ENCODE peak calls at places on chromosomes 7 and 10, in ten cellular contexts. One of them, this sample, is unnamed.

GRCh38 chr10:133257489-133258065 is 19.1 kb downstream of the ADAM8 start:
- DNase-seq in AG04449: no peak
- DNase-seq in EL: no peak
- DNase-seq in lung: peak; percentile 80
- DNase-seq in activated CD4-positive, alpha-beta T cell treated with anti-CD3 and anti-CD28 coated beads, Interleukin-2, amount 10 ng/mL, durations not matched to agents 7 days and 5 days: peak; percentile 35
- DNase-seq in HEK293T: peak; percentile 54
- DNase-seq in A172: no peak
- DNase-seq in putamen: no peak
- DNase-seq in NCI-H1930: peak; percentile 33
- DNase-seq in stimulated activated CD4-positive, alpha-beta T cell treated with anti-CD3 and anti-CD28 coated beads, Interleukin-2, amount 100 ng/mL, for 48 hours: no peak
- DNase-seq in this sample: no peak

GRCh38 chr7:44396931-44397525 is 71.6 kb upstream of the CAMK2B start:
- DNase-seq in lung: no peak
- DNase-seq in HEK293T: no peak
- DNase-seq in activated CD4-positive, alpha-beta T cell treated with anti-CD3 and anti-CD28 coated beads, Interleukin-2, amount 10 ng/mL, durations not matched to agents 7 days and 5 days: no peak
- DNase-seq in EL: peak; percentile 24
- DNase-seq in A172: no peak
- DNase-seq in stimulated activated CD4-positive, alpha-beta T cell treated with anti-CD3 and anti-CD28 coated beads, Interleukin-2, amount 100 ng/mL, for 48 hours: no peak
- DNase-seq in putamen: no peak
- DNase-seq in NCI-H1930: no peak
- DNase-seq in AG04449: no peak
- DNase-seq in this sample: peak; percentile 55

GRCh38 chr10:123759496-123760070 is 93.4 kb downstream of the GPR26 start:
- DNase-seq in lung: no peak
- DNase-seq in AG04449: no peak
- DNase-seq in NCI-H1930: no peak
- DNase-seq in HEK293T: no peak
- DNase-seq in A172: no peak
- DNase-seq in EL: no peak
- DNase-seq in stimulated activated CD4-positive, alpha-beta T cell treated with anti-CD3 and anti-CD28 coated beads, Interleukin-2, amount 100 ng/mL, for 48 hours: no peak
- DNase-seq in activated CD4-positive, alpha-beta T cell treated with anti-CD3 and anti-CD28 coated beads, Interleukin-2, amount 10 ng/mL, durations not matched to agents 7 days and 5 days: no peak
- DNase-seq in putamen: peak; percentile 12
- DNase-seq in this sample: no peak

GRCh38 chr10:132335189-132336063 is 3.4 kb downstream of the LRRC27 start:
- DNase-seq in A172: peak; percentile 67
- DNase-seq in putamen: no peak
- DNase-seq in activated CD4-positive, alpha-beta T cell treated with anti-CD3 and anti-CD28 coated beads, Interleukin-2, amount 10 ng/mL, durations not matched to agents 7 days and 5 days: no peak
- DNase-seq in lung: peak; percentile 83
- DNase-seq in HEK293T: peak; percentile 88
- DNase-seq in EL: no peak
- DNase-seq in NCI-H1930: no peak
- DNase-seq in stimulated activated CD4-positive, alpha-beta T cell treated with anti-CD3 and anti-CD28 coated beads, Interleukin-2, amount 100 ng/mL, for 48 hours: no peak
- DNase-seq in AG04449: no peak
- DNase-seq in this sample: no peak

GRCh38 chr10:3525832-3526449 is 259.1 kb downstream of the KLF6 start:
- DNase-seq in putamen: no peak
- DNase-seq in EL: peak; percentile 96
- DNase-seq in NCI-H1930: no peak
- DNase-seq in activated CD4-positive, alpha-beta T cell treated with anti-CD3 and anti-CD28 coated beads, Interleukin-2, amount 10 ng/mL, durations not matched to agents 7 days and 5 days: no peak
- DNase-seq in A172: peak; percentile 95
- DNase-seq in lung: no peak
- DNase-seq in stimulated activated CD4-positive, alpha-beta T cell treated with anti-CD3 and anti-CD28 coated beads, Interleukin-2, amount 100 ng/mL, for 48 hours: no peak
- DNase-seq in HEK293T: peak; percentile 50
- DNase-seq in AG04449: peak; percentile 92
- DNase-seq in this sample: peak; percentile 60

GRCh38 chr7:139618482-139619366 is 95.2 kb downstream of the CLEC2L start:
- DNase-seq in NCI-H1930: no peak
- DNase-seq in AG04449: no peak
- DNase-seq in putamen: no peak
- DNase-seq in lung: peak; percentile 41
- DNase-seq in A172: peak; percentile 24
- DNase-seq in EL: peak; percentile 54
- DNase-seq in HEK293T: peak; percentile 63
- DNase-seq in stimulated activated CD4-positive, alpha-beta T cell treated with anti-CD3 and anti-CD28 coated beads, Interleukin-2, amount 100 ng/mL, for 48 hours: peak; percentile 47
- DNase-seq in activated CD4-positive, alpha-beta T cell treated with anti-CD3 and anti-CD28 coated beads, Interleukin-2, amount 10 ng/mL, durations not matched to agents 7 days and 5 days: peak; percentile 64
- DNase-seq in this sample: no peak

GRCh38 chr10:60576130-60577069 is 186.7 kb upstream of the ANK3 start:
- DNase-seq in A172: no peak
- DNase-seq in activated CD4-positive, alpha-beta T cell treated with anti-CD3 and anti-CD28 coated beads, Interleukin-2, amount 10 ng/mL, durations not matched to agents 7 days and 5 days: no peak
- DNase-seq in putamen: no peak
- DNase-seq in EL: no peak
- DNase-seq in lung: no peak
- DNase-seq in AG04449: no peak
- DNase-seq in HEK293T: no peak
- DNase-seq in NCI-H1930: no peak
- DNase-seq in stimulated activated CD4-positive, alpha-beta T cell treated with anti-CD3 and anti-CD28 coated beads, Interleukin-2, amount 100 ng/mL, for 48 hours: no peak
- DNase-seq in this sample: no peak

GRCh38 chr7:22630069-22630468 is 96.9 kb upstream of the IL6 start:
- DNase-seq in EL: no peak
- DNase-seq in AG04449: no peak
- DNase-seq in NCI-H1930: no peak
- DNase-seq in activated CD4-positive, alpha-beta T cell treated with anti-CD3 and anti-CD28 coated beads, Interleukin-2, amount 10 ng/mL, durations not matched to agents 7 days and 5 days: no peak
- DNase-seq in stimulated activated CD4-positive, alpha-beta T cell treated with anti-CD3 and anti-CD28 coated beads, Interleukin-2, amount 100 ng/mL, for 48 hours: no peak
- DNase-seq in putamen: no peak
- DNase-seq in HEK293T: no peak
- DNase-seq in A172: no peak
- DNase-seq in lung: no peak
- DNase-seq in this sample: no peak

GRCh38 chr10:127046975-127047877 is 142.0 kb downstream of the DOCK1 start:
- DNase-seq in EL: peak; percentile 37
- DNase-seq in lung: no peak
- DNase-seq in A172: no peak
- DNase-seq in putamen: no peak
- DNase-seq in NCI-H1930: no peak
- DNase-seq in HEK293T: no peak
- DNase-seq in stimulated activated CD4-positive, alpha-beta T cell treated with anti-CD3 and anti-CD28 coated beads, Interleukin-2, amount 100 ng/mL, for 48 hours: no peak
- DNase-seq in AG04449: no peak
- DNase-seq in activated CD4-positive, alpha-beta T cell treated with anti-CD3 and anti-CD28 coated beads, Interleukin-2, amount 10 ng/mL, durations not matched to agents 7 days and 5 days: no peak
- DNase-seq in this sample: no peak

GRCh38 chr10:127619550-127619949 is 70.4 kb downstream of the NPS start:
- DNase-seq in stimulated activated CD4-positive, alpha-beta T cell treated with anti-CD3 and anti-CD28 coated beads, Interleukin-2, amount 100 ng/mL, for 48 hours: no peak
- DNase-seq in lung: no peak
- DNase-seq in NCI-H1930: no peak
- DNase-seq in putamen: peak; percentile 99
- DNase-seq in A172: no peak
- DNase-seq in AG04449: no peak
- DNase-seq in EL: no peak
- DNase-seq in activated CD4-positive, alpha-beta T cell treated with anti-CD3 and anti-CD28 coated beads, Interleukin-2, amount 10 ng/mL, durations not matched to agents 7 days and 5 days: no peak
- DNase-seq in HEK293T: no peak
- DNase-seq in this sample: no peak

GRCh38 chr7:55021053-55021452 is 2.2 kb downstream of the EGFR start:
- DNase-seq in HEK293T: no peak
- DNase-seq in putamen: no peak
- DNase-seq in A172: no peak
- DNase-seq in lung: no peak
- DNase-seq in EL: no peak
- DNase-seq in stimulated activated CD4-positive, alpha-beta T cell treated with anti-CD3 and anti-CD28 coated beads, Interleukin-2, amount 100 ng/mL, for 48 hours: no peak
- DNase-seq in NCI-H1930: no peak
- DNase-seq in AG04449: no peak
- DNase-seq in activated CD4-positive, alpha-beta T cell treated with anti-CD3 and anti-CD28 coated beads, Interleukin-2, amount 10 ng/mL, durations not matched to agents 7 days and 5 days: no peak
- DNase-seq in this sample: no peak

GRCh38 chr10:80477813-80478212 is 23.7 kb downstream of the TSPAN14 start:
- DNase-seq in lung: no peak
- DNase-seq in AG04449: no peak
- DNase-seq in EL: peak; percentile 89
- DNase-seq in A172: peak; percentile 96
- DNase-seq in putamen: no peak
- DNase-seq in NCI-H1930: no peak
- DNase-seq in activated CD4-positive, alpha-beta T cell treated with anti-CD3 and anti-CD28 coated beads, Interleukin-2, amount 10 ng/mL, durations not matched to agents 7 days and 5 days: no peak
- DNase-seq in HEK293T: no peak
- DNase-seq in stimulated activated CD4-positive, alpha-beta T cell treated with anti-CD3 and anti-CD28 coated beads, Interleukin-2, amount 100 ng/mL, for 48 hours: no peak
- DNase-seq in this sample: peak; percentile 5

GRCh38 chr7:47967123-47967522 is 12.3 kb downstream of the HUS1 start:
- DNase-seq in NCI-H1930: no peak
- DNase-seq in AG04449: no peak
- DNase-seq in EL: no peak
- DNase-seq in A172: no peak
- DNase-seq in stimulated activated CD4-positive, alpha-beta T cell treated with anti-CD3 and anti-CD28 coated beads, Interleukin-2, amount 100 ng/mL, for 48 hours: no peak
- DNase-seq in activated CD4-positive, alpha-beta T cell treated with anti-CD3 and anti-CD28 coated beads, Interleukin-2, amount 10 ng/mL, durations not matched to agents 7 days and 5 days: no peak
- DNase-seq in putamen: no peak
- DNase-seq in HEK293T: no peak
- DNase-seq in lung: no peak
- DNase-seq in this sample: no peak

GRCh38 chr7:69624431-69624830 is 26.2 kb downstream of the AUTS2 start:
- DNase-seq in AG04449: no peak
- DNase-seq in lung: no peak
- DNase-seq in HEK293T: no peak
- DNase-seq in putamen: no peak
- DNase-seq in A172: no peak
- DNase-seq in EL: no peak
- DNase-seq in activated CD4-positive, alpha-beta T cell treated with anti-CD3 and anti-CD28 coated beads, Interleukin-2, amount 10 ng/mL, durations not matched to agents 7 days and 5 days: no peak
- DNase-seq in stimulated activated CD4-positive, alpha-beta T cell treated with anti-CD3 and anti-CD28 coated beads, Interleukin-2, amount 100 ng/mL, for 48 hours: no peak
- DNase-seq in NCI-H1930: no peak
- DNase-seq in this sample: no peak

GRCh38 chr7:137844690-137845425 is 1.9 kb downstream of the DGKI start:
- DNase-seq in lung: no peak
- DNase-seq in AG04449: no peak
- DNase-seq in HEK293T: no peak
- DNase-seq in activated CD4-positive, alpha-beta T cell treated with anti-CD3 and anti-CD28 coated beads, Interleukin-2, amount 10 ng/mL, durations not matched to agents 7 days and 5 days: no peak
- DNase-seq in putamen: peak; percentile 62
- DNase-seq in stimulated activated CD4-positive, alpha-beta T cell treated with anti-CD3 and anti-CD28 coated beads, Interleukin-2, amount 100 ng/mL, for 48 hours: no peak
- DNase-seq in EL: no peak
- DNase-seq in NCI-H1930: no peak
- DNase-seq in A172: no peak
- DNase-seq in this sample: no peak

GRCh38 chr7:111439977-111440376 is 122.3 kb downstream of the IMMP2L start:
- DNase-seq in putamen: no peak
- DNase-seq in AG04449: no peak
- DNase-seq in activated CD4-positive, alpha-beta T cell treated with anti-CD3 and anti-CD28 coated beads, Interleukin-2, amount 10 ng/mL, durations not matched to agents 7 days and 5 days: no peak
- DNase-seq in NCI-H1930: no peak
- DNase-seq in stimulated activated CD4-positive, alpha-beta T cell treated with anti-CD3 and anti-CD28 coated beads, Interleukin-2, amount 100 ng/mL, for 48 hours: no peak
- DNase-seq in lung: no peak
- DNase-seq in EL: peak; percentile 27
- DNase-seq in HEK293T: no peak
- DNase-seq in A172: no peak
- DNase-seq in this sample: no peak

GRCh38 chr7:94059747-94060146 is 55.6 kb upstream of the BET1 start:
- DNase-seq in AG04449: peak; percentile 68
- DNase-seq in putamen: no peak
- DNase-seq in stimulated activated CD4-positive, alpha-beta T cell treated with anti-CD3 and anti-CD28 coated beads, Interleukin-2, amount 100 ng/mL, for 48 hours: no peak
- DNase-seq in NCI-H1930: no peak
- DNase-seq in A172: no peak
- DNase-seq in lung: no peak
- DNase-seq in activated CD4-positive, alpha-beta T cell treated with anti-CD3 and anti-CD28 coated beads, Interleukin-2, amount 10 ng/mL, durations not matched to agents 7 days and 5 days: no peak
- DNase-seq in HEK293T: no peak
- DNase-seq in EL: no peak
- DNase-seq in this sample: no peak

GRCh38 chr10:132832186-132832983 is 46.4 kb upstream of the NKX6-2 start:
- DNase-seq in EL: no peak
- DNase-seq in lung: peak; percentile 22
- DNase-seq in HEK293T: no peak
- DNase-seq in stimulated activated CD4-positive, alpha-beta T cell treated with anti-CD3 and anti-CD28 coated beads, Interleukin-2, amount 100 ng/mL, for 48 hours: no peak
- DNase-seq in activated CD4-positive, alpha-beta T cell treated with anti-CD3 and anti-CD28 coated beads, Interleukin-2, amount 10 ng/mL, durations not matched to agents 7 days and 5 days: no peak
- DNase-seq in putamen: no peak
- DNase-seq in AG04449: no peak
- DNase-seq in A172: no peak
- DNase-seq in NCI-H1930: no peak
- DNase-seq in this sample: peak; percentile 71

GRCh38 chr7:108561047-108561619 is 8.4 kb downstream of the THAP5 start:
- DNase-seq in AG04449: no peak
- DNase-seq in A172: no peak
- DNase-seq in HEK293T: no peak
- DNase-seq in stimulated activated CD4-positive, alpha-beta T cell treated with anti-CD3 and anti-CD28 coated beads, Interleukin-2, amount 100 ng/mL, for 48 hours: no peak
- DNase-seq in EL: peak; percentile 25
- DNase-seq in activated CD4-positive, alpha-beta T cell treated with anti-CD3 and anti-CD28 coated beads, Interleukin-2, amount 10 ng/mL, durations not matched to agents 7 days and 5 days: no peak
- DNase-seq in putamen: no peak
- DNase-seq in lung: no peak
- DNase-seq in NCI-H1930: no peak
- DNase-seq in this sample: no peak

GRCh38 chr7:130894146-130895005 is 160.4 kb upstream of the KLF14 start:
- DNase-seq in EL: peak; percentile 68
- DNase-seq in putamen: no peak
- DNase-seq in activated CD4-positive, alpha-beta T cell treated with anti-CD3 and anti-CD28 coated beads, Interleukin-2, amount 10 ng/mL, durations not matched to agents 7 days and 5 days: no peak
- DNase-seq in NCI-H1930: no peak
- DNase-seq in A172: peak; percentile 94
- DNase-seq in lung: peak; percentile 91
- DNase-seq in stimulated activated CD4-positive, alpha-beta T cell treated with anti-CD3 and anti-CD28 coated beads, Interleukin-2, amount 100 ng/mL, for 48 hours: no peak
- DNase-seq in AG04449: no peak
- DNase-seq in HEK293T: no peak
- DNase-seq in this sample: no peak

GRCh38 chr7:32648408-32649156 is 153.3 kb downstream of the AVL9 start:
- DNase-seq in lung: no peak
- DNase-seq in EL: no peak
- DNase-seq in stimulated activated CD4-positive, alpha-beta T cell treated with anti-CD3 and anti-CD28 coated beads, Interleukin-2, amount 100 ng/mL, for 48 hours: no peak
- DNase-seq in NCI-H1930: no peak
- DNase-seq in HEK293T: no peak
- DNase-seq in A172: no peak
- DNase-seq in AG04449: no peak
- DNase-seq in putamen: no peak
- DNase-seq in activated CD4-positive, alpha-beta T cell treated with anti-CD3 and anti-CD28 coated beads, Interleukin-2, amount 10 ng/mL, durations not matched to agents 7 days and 5 days: no peak
- DNase-seq in this sample: no peak

GRCh38 chr7:105787071-105787470 is 89.3 kb downstream of the ATXN7L1 start:
- DNase-seq in NCI-H1930: no peak
- DNase-seq in AG04449: no peak
- DNase-seq in activated CD4-positive, alpha-beta T cell treated with anti-CD3 and anti-CD28 coated beads, Interleukin-2, amount 10 ng/mL, durations not matched to agents 7 days and 5 days: no peak
- DNase-seq in EL: peak; percentile 30
- DNase-seq in lung: no peak
- DNase-seq in HEK293T: no peak
- DNase-seq in putamen: no peak
- DNase-seq in A172: no peak
- DNase-seq in stimulated activated CD4-positive, alpha-beta T cell treated with anti-CD3 and anti-CD28 coated beads, Interleukin-2, amount 100 ng/mL, for 48 hours: no peak
- DNase-seq in this sample: peak; percentile 20

GRCh38 chr7:34165466-34165865 is 260.1 kb downstream of the BMPER start:
- DNase-seq in HEK293T: no peak
- DNase-seq in EL: no peak
- DNase-seq in lung: no peak
- DNase-seq in A172: no peak
- DNase-seq in NCI-H1930: no peak
- DNase-seq in AG04449: no peak
- DNase-seq in stimulated activated CD4-positive, alpha-beta T cell treated with anti-CD3 and anti-CD28 coated beads, Interleukin-2, amount 100 ng/mL, for 48 hours: no peak
- DNase-seq in activated CD4-positive, alpha-beta T cell treated with anti-CD3 and anti-CD28 coated beads, Interleukin-2, amount 10 ng/mL, durations not matched to agents 7 days and 5 days: no peak
- DNase-seq in putamen: no peak
- DNase-seq in this sample: no peak

GRCh38 chr7:91852263-91852741 is 28.2 kb downstream of the MTERF1 start:
- DNase-seq in putamen: no peak
- DNase-seq in activated CD4-positive, alpha-beta T cell treated with anti-CD3 and anti-CD28 coated beads, Interleukin-2, amount 10 ng/mL, durations not matched to agents 7 days and 5 days: no peak
- DNase-seq in NCI-H1930: no peak
- DNase-seq in lung: no peak
- DNase-seq in EL: peak; percentile 15
- DNase-seq in HEK293T: peak; percentile 16
- DNase-seq in stimulated activated CD4-positive, alpha-beta T cell treated with anti-CD3 and anti-CD28 coated beads, Interleukin-2, amount 100 ng/mL, for 48 hours: no peak
- DNase-seq in A172: peak; percentile 40
- DNase-seq in AG04449: no peak
- DNase-seq in this sample: no peak